ENCODE peak calls at places on chromosome 9, in four cellular contexts. T is NCI-H345; R is CD8-positive, alpha-beta memory T cell; A is nephron progenitor cell. M is an unnamed sample.
A peak's percentile ranks its signal among the peaks of the same experiment; 100 is the strongest.

GRCh38 chr9:128715436-128715750 is 8.5 kb downstream of the ZDHHC12 start:
- DNase-seq in T (no peak), R (no peak), A (no peak), M (no peak)

GRCh38 chr9:81724242-81724889 is 35.0 kb upstream of the TLE1 start:
- DNase-seq in T (no peak), R (no peak), A (no peak), M (no peak)

GRCh38 chr9:127741831-127742434 is 6.8 kb upstream of the TOR2A start:
- DNase-seq in T (no peak), R (no peak), A (peak; percentile 97), M (no peak)

GRCh38 chr9:9791621-9792020 is 821.2 kb downstream of the PTPRD start:
- DNase-seq in T (peak; percentile 6), R (no peak), A (no peak), M (no peak)

GRCh38 chr9:84146893-84147705 is 166.5 kb downstream of the RMI1 start:
- DNase-seq in T (no peak), R (no peak), A (no peak), M (no peak)

GRCh38 chr9:128540630-128541355 is 11.6 kb upstream of the SPTAN1 start:
- DNase-seq in T (no peak), R (no peak), A (no peak), M (no peak)

GRCh38 chr9:72577212-72577753 is 55.9 kb downstream of the TMC1 start:
- DNase-seq in T (no peak), R (no peak), A (no peak), M (no peak)

GRCh38 chr9:134666801-134667200 is 25.2 kb downstream of the COL5A1 start:
- DNase-seq in T (no peak), R (no peak), A (no peak), M (no peak)

GRCh38 chr9:124285903-124286291 is 28.1 kb downstream of the NEK6 start:
- DNase-seq in T (no peak), R (no peak), A (no peak), M (no peak)

GRCh38 chr9:111094433-111095421 is 56.5 kb upstream of the LPAR1 start:
- DNase-seq in T (no peak), R (no peak), A (no peak), M (no peak)

GRCh38 chr9:37987467-37987981 is 81.5 kb downstream of the SHB start:
- DNase-seq in T (no peak), R (no peak), A (no peak), M (no peak)

GRCh38 chr9:35813434-35814105 is 1.3 kb downstream of the HINT2 start:
- DNase-seq in T (peak; percentile 27), R (no peak), A (no peak), M (peak; percentile 2)

GRCh38 chr9:107367727-107368502 is 84.8 kb downstream of the RAD23B start:
- DNase-seq in T (no peak), R (no peak), A (no peak), M (no peak)

M was measured in NCI-H2171 treated with DMSO at 0.1 percent for 48 hours.